ENCODE peak calls at places on chromosomes 3 and 15, in nine cellular contexts. N is cardiac muscle cell, P is right cardiac atrium, J is AG10803, Y is fibroblast of lung, C is neuronal stem cell, Q is psoas muscle, W is A549, A is thoracic aorta. M is an unnamed sample.
A peak's percentile ranks its signal among the peaks of the same experiment; 100 is the strongest.

GRCh38 chr3:61448378-61448777 is 113.0 kb upstream of the PTPRG start:
- DNase-seq in N (no peak), P (no peak), J (no peak), Y (no peak), C (no peak), Q (no peak), W (no peak), A (no peak), M (peak; percentile 39)

GRCh38 chr3:175826759-175827158 is 967.6 kb downstream of the NAALADL2 start:
- DNase-seq in N (no peak), P (no peak), J (no peak), Y (no peak), C (no peak), Q (no peak), W (no peak), A (no peak), M (no peak)

GRCh38 chr3:24837601-24838000 is 343.0 kb upstream of the THRB start:
- DNase-seq in N (no peak), P (no peak), J (no peak), Y (no peak), C (no peak), Q (no peak), W (no peak), A (no peak), M (no peak)

GRCh38 chr3:67683522-67683921 is 29.1 kb upstream of the SUCLG2 start:
- DNase-seq in N (no peak), P (no peak), J (no peak), Y (no peak), C (no peak), Q (no peak), W (no peak), A (no peak), M (no peak)

GRCh38 chr15:89998923-89999675 is 2.0 kb upstream of the ZNF710 start:
- DNase-seq in N (peak; percentile 54), P (no peak), J (no peak), Y (no peak), C (no peak), Q (no peak), W (no peak), A (no peak), M (no peak)

GRCh38 chr15:80105193-80105984 is 45.9 kb downstream of the ZFAND6 start:
- DNase-seq in N (no peak), P (no peak), J (peak; percentile 36), Y (peak; percentile 57), C (no peak), Q (no peak), W (no peak), A (no peak), M (no peak)

GRCh38 chr3:157119369-157119951 is 40.5 kb downstream of the CCNL1 start:
- DNase-seq in N (no peak), P (no peak), J (no peak), Y (no peak), C (no peak), Q (no peak), W (no peak), A (no peak), M (no peak)

GRCh38 chr3:72579191-72579580 is 269.1 kb downstream of the SHQ1 start:
- DNase-seq in N (peak; percentile 21), P (no peak), J (peak; percentile 56), Y (no peak), C (no peak), Q (no peak), W (no peak), A (no peak), M (no peak)

GRCh38 chr3:76096036-76096435 is 310.7 kb upstream of the ZNF717 start:
- DNase-seq in N (no peak), P (no peak), J (no peak), Y (peak; percentile 44), C (no peak), Q (no peak), W (no peak), A (no peak), M (no peak)

GRCh38 chr15:45023659-45024320 is 795 bp downstream of the SORD start:
- DNase-seq in N (peak; percentile 1), P (no peak), J (peak; percentile 5), Y (peak; percentile 19), C (peak; percentile 1), Q (no peak), W (peak; percentile 1), A (no peak), M (no peak)

GRCh38 chr3:147423601-147424324 is 14.6 kb downstream of the ZIC1 start:
- DNase-seq in N (no peak), P (no peak), J (no peak), Y (no peak), C (no peak), Q (no peak), W (no peak), A (no peak), M (no peak)

GRCh38 chr15:46091860-46092450 is 457.1 kb downstream of the SQOR start:
- DNase-seq in N (peak; percentile 53), P (peak; percentile 46), J (peak; percentile 36), Y (peak; percentile 47), C (peak; percentile 33), Q (no peak), W (peak; percentile 27), A (no peak), M (no peak)

GRCh38 chr3:20846792-20847191 is 660.8 kb upstream of the SGO1 start:
- DNase-seq in N (no peak), P (no peak), J (no peak), Y (no peak), C (no peak), Q (no peak), W (no peak), A (no peak), M (no peak)

GRCh38 chr3:40864146-40864782 is 335.0 kb upstream of the CTNNB1 start:
- DNase-seq in N (no peak), P (no peak), J (no peak), Y (no peak), C (no peak), Q (no peak), W (no peak), A (no peak), M (no peak)

GRCh38 chr3:170410428-170411029 is 8.1 kb upstream of the CLDN11 start:
- DNase-seq in N (peak; percentile 12), P (no peak), J (peak; percentile 38), Y (peak; percentile 61), C (no peak), Q (no peak), W (peak; percentile 41), A (no peak), M (no peak)

GRCh38 chr15:61653110-61653509 is 407.1 kb downstream of the VPS13C start:
- DNase-seq in N (no peak), P (peak; percentile 85), J (no peak), Y (peak; percentile 59), C (no peak), Q (peak; percentile 85), W (no peak), A (no peak), M (no peak)
- H3K4me3 ChIP-seq in N (no peak overlapping the region), P (no peak overlapping the region), J (no peak overlapping the region), Y (no peak overlapping the region), C (no peak overlapping the region), Q (peak overlapping the region; percentile 31), W (no peak overlapping the region), A (no peak overlapping the region), M (no peak overlapping the region)

GRCh38 chr15:32641517-32642059 is at the start of gene SCG5:
- DNase-seq in N (peak; percentile 61), P (peak; percentile 40), J (no peak), Y (peak; percentile 48), C (peak; percentile 48), Q (no peak), W (no peak), A (no peak), M (no peak)

GRCh38 chr15:32643907-32644445 is 2.5 kb downstream of the SCG5 start:
- DNase-seq in N (no peak), P (no peak), J (peak; percentile 36), Y (no peak), C (no peak), Q (no peak), W (no peak), A (no peak), M (no peak)

GRCh38 chr15:32646304-32646703 is 4.8 kb downstream of the SCG5 start:
- DNase-seq in N (peak; percentile 78), P (no peak), J (no peak), Y (no peak), C (no peak), Q (no peak), W (no peak), A (no peak), M (no peak)

GRCh38 chr15:32637704-32638103 is 3.8 kb upstream of the SCG5 start:
- DNase-seq in N (no peak), P (no peak), J (no peak), Y (no peak), C (no peak), Q (no peak), W (no peak), A (no peak), M (no peak)

GRCh38 chr15:32642667-32643425 is 1.3 kb downstream of the SCG5 start:
- DNase-seq in N (no peak), P (no peak), J (no peak), Y (no peak), C (no peak), Q (no peak), W (no peak), A (no peak), M (no peak)
- H3K4me3 ChIP-seq in N (no peak overlapping the region), P (no peak overlapping the region), J (no peak overlapping the region), Y (no peak overlapping the region), C (no peak overlapping the region), Q (no peak overlapping the region), W (no peak overlapping the region), A (no peak overlapping the region), M (no peak overlapping the region)

DNA sequence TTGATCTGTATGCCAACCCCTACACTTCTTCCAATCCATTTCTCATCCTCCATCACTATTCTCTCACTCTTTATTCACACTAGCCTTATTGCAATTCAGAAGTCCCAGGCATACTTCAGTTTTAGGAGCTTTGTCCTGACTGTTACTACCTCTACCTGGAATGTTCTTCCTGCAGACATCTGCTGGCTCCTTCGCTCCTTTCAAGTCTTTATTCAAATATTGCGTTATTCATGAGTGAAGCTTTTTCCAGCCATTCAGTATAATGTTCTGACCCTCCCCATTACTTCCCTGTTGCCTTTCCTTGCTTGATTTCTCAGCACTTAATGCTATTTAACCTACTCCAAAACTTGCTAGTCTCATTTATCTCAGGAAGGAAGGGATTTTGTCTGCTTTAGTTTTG is 9.1 kb downstream of the ATP11B start:
- DNase-seq in N (no peak), P (no peak), J (no peak), Y (no peak), C (no peak), Q (no peak), W (peak; percentile 3), A (no peak), M (no peak)
- H3K4me3 ChIP-seq in N (no peak overlapping the region), P (no peak overlapping the region), J (no peak overlapping the region), Y (no peak overlapping the region), C (no peak overlapping the region), Q (no peak overlapping the region), W (no peak overlapping the region), A (no peak overlapping the region), M (no peak overlapping the region)

DNA sequence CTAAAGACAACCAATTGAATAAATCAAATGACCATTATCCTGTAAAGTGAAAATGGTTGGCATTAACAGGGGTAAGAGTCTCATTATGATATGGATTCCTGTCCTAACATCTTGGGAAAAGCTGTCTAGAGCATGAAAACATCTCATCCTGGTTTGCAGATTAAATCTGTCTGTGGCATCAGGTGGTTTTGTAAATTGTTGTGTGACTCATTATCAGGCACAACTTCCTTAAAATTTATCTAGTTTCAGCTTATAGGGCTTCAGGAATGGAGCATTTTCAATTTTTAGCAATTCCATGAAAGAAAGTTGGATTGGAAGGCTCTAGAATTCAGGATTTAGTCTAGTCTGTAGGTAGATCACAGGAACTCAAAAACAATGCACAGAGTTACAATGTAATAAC is 31.1 kb upstream of the SLC27A2 start:
- DNase-seq in N (no peak), P (no peak), J (no peak), Y (no peak), C (no peak), Q (no peak), W (no peak), A (no peak), M (no peak)
- H3K4me3 ChIP-seq in N (no peak overlapping the region), P (no peak overlapping the region), J (no peak overlapping the region), Y (no peak overlapping the region), C (no peak overlapping the region), Q (no peak overlapping the region), W (no peak overlapping the region), A (no peak overlapping the region), M (no peak overlapping the region)

M was measured in lower leg skin.